ENCODE peak calls at places on chromosomes 4 and X, in eight cellular contexts. G is stimulated activated CD4-positive, alpha-beta T cell treated with anti-CD3 and anti-CD28 coated beads, Interleukin-15, amount 100 ng/mL, for 1 hour; P is right cardiac atrium; Y is OCI-LY7; W is BJ; K is effector CD4-positive, alpha-beta T cell; E is HS-27A; F is ELF-1. O is an unnamed sample.

GRCh38 chr4:166673911-166674310 is 560.4 kb downstream of the SPOCK3 start:
- DNase-seq in G (no peak), P (no peak), Y (no peak), W (no peak), K (no peak), E (no peak), F (no peak), O (no peak)

GRCh38 chr4:101126044-101126443 is 221.3 kb downstream of the PPP3CA start:
- DNase-seq in G (no peak), P (no peak), Y (no peak), W (peak; percentile 45), K (no peak), E (no peak), F (no peak), O (no peak)

GRCh38 chr4:8353158-8353495 is 83.6 kb downstream of the HTRA3 start:
- DNase-seq in G (no peak), P (no peak), Y (no peak), W (no peak), K (no peak), E (no peak), F (no peak), O (no peak)

GRCh38 chr4:70601422-70602039 is 9.5 kb downstream of the AMBN start:
- DNase-seq in G (peak; percentile 24), P (peak; percentile 46), Y (peak; percentile 90), W (no peak), K (peak; percentile 46), E (peak; percentile 41), F (peak; percentile 68), O (peak; percentile 11)

GRCh38 chr4:101669138-101669831 is 121.2 kb upstream of the BANK1 start:
- DNase-seq in G (no peak), P (no peak), Y (no peak), W (no peak), K (no peak), E (no peak), F (no peak), O (no peak)

GRCh38 chrX:56764975-56765791 is 36.1 kb downstream of the NBDY start:
- DNase-seq in G (no peak), P (peak; percentile 43), Y (peak; percentile 68), W (no peak), K (no peak), E (no peak), F (no peak), O (no peak)

GRCh38 chrX:154371771-154372300 is 2.6 kb downstream of the FLNA start:
- DNase-seq in G (no peak), P (no peak), Y (no peak), W (no peak), K (no peak), E (no peak), F (no peak), O (no peak)

GRCh38 chrX:115898382-115899001 is 272.1 kb upstream of the AGTR2 start:
- DNase-seq in G (no peak), P (peak; percentile 85), Y (peak; percentile 29), W (no peak), K (peak; percentile 53), E (no peak), F (peak; percentile 64), O (no peak)

O was measured in NCI-H2081 treated with DMSO at 0.1 percent for 48 hours.